ENCODE peak calls at places on chromosomes 5 and 9, in four cellular contexts. One of them, this sample, is unnamed.

GRCh38 chr5:78958672-78959410 is 26.3 kb downstream of the ARSB start:
- DNase-seq in body of pancreas: no peak
- DNase-seq in cardiac muscle cell: no peak
- DNase-seq in Peyer's patch: no peak
- DNase-seq in this sample: peak; percentile 13

GRCh38 chr5:30040483-30041116 is 1152.9 kb upstream of the CDH6 start:
- DNase-seq in body of pancreas: peak; percentile 21
- DNase-seq in cardiac muscle cell: peak; percentile 76
- DNase-seq in Peyer's patch: no peak
- DNase-seq in this sample: peak; percentile 65

GRCh38 chr9:135819905-135820304 is 87.4 kb downstream of the CAMSAP1 start:
- DNase-seq in body of pancreas: no peak
- DNase-seq in cardiac muscle cell: no peak
- DNase-seq in Peyer's patch: no peak
- DNase-seq in this sample: no peak

GRCh38 chr9:120711841-120712538 is 2.3 kb downstream of the MEGF9 start:
- DNase-seq in body of pancreas: no peak
- DNase-seq in cardiac muscle cell: no peak
- DNase-seq in Peyer's patch: no peak
- DNase-seq in this sample: no peak

GRCh38 chr9:130938652-130939404 is at the start of gene FIBCD1:
- DNase-seq in body of pancreas: no peak
- DNase-seq in cardiac muscle cell: peak; percentile 38
- DNase-seq in Peyer's patch: peak; percentile 52
- DNase-seq in this sample: no peak

GRCh38 chr9:115615821-115616665 is 498.1 kb upstream of the TNC start:
- DNase-seq in body of pancreas: no peak
- DNase-seq in cardiac muscle cell: peak; percentile 50
- DNase-seq in Peyer's patch: no peak
- DNase-seq in this sample: peak; percentile 4

GRCh38 chr5:151905639-151906038 is 19.0 kb downstream of the GLRA1 start:
- DNase-seq in body of pancreas: no peak
- DNase-seq in cardiac muscle cell: no peak
- DNase-seq in Peyer's patch: no peak
- DNase-seq in this sample: no peak

GRCh38 chr5:6202615-6203365 is 175.6 kb downstream of the MED10 start:
- DNase-seq in body of pancreas: no peak
- DNase-seq in cardiac muscle cell: no peak
- DNase-seq in Peyer's patch: no peak
- DNase-seq in this sample: no peak

GRCh38 chr9:100819980-100820379 is 208.5 kb upstream of the PLPPR1 start:
- DNase-seq in body of pancreas: no peak
- DNase-seq in cardiac muscle cell: no peak
- DNase-seq in Peyer's patch: no peak
- DNase-seq in this sample: no peak

GRCh38 chr5:158727771-158728311 is 371.9 kb downstream of the EBF1 start:
- DNase-seq in body of pancreas: peak; percentile 15
- DNase-seq in cardiac muscle cell: peak; percentile 26
- DNase-seq in Peyer's patch: no peak
- DNase-seq in this sample: no peak

GRCh38 chr5:137054792-137055191 is 444.3 kb downstream of the SPOCK1 start:
- DNase-seq in body of pancreas: no peak
- DNase-seq in cardiac muscle cell: no peak
- DNase-seq in Peyer's patch: no peak
- DNase-seq in this sample: no peak

GRCh38 chr5:137056676-137057075 is 442.4 kb downstream of the SPOCK1 start:
- DNase-seq in body of pancreas: no peak
- DNase-seq in cardiac muscle cell: no peak
- DNase-seq in Peyer's patch: no peak
- DNase-seq in this sample: no peak

GRCh38 chr5:137054335-137054734 is 444.8 kb downstream of the SPOCK1 start:
- DNase-seq in body of pancreas: no peak
- DNase-seq in cardiac muscle cell: no peak
- DNase-seq in Peyer's patch: no peak
- DNase-seq in this sample: no peak

GRCh38 chr5:137055271-137055872 is 443.8 kb downstream of the SPOCK1 start:
- DNase-seq in body of pancreas: no peak
- DNase-seq in cardiac muscle cell: peak; percentile 21
- DNase-seq in Peyer's patch: no peak
- DNase-seq in this sample: no peak

GRCh38 chr5:137051165-137051564 is 448.0 kb downstream of the SPOCK1 start:
- DNase-seq in body of pancreas: no peak
- DNase-seq in cardiac muscle cell: no peak
- DNase-seq in Peyer's patch: no peak
- DNase-seq in this sample: no peak
- TF ChIP-seq CTCF in body of pancreas: no peak
- TF ChIP-seq CTCF in cardiac muscle cell: peak; percentile 28
- TF ChIP-seq CTCF in Peyer's patch: no peak
- TF ChIP-seq CTCF in this sample: peak; percentile 63

GRCh38 chr5:135934939-135935338 is 19.8 kb downstream of the LECT2 start:
- DNase-seq in body of pancreas: no peak
- DNase-seq in cardiac muscle cell: peak; percentile 52
- DNase-seq in Peyer's patch: no peak
- DNase-seq in this sample: no peak

GRCh38 chr5:135930949-135931295 is 23.9 kb downstream of the LECT2 start:
- DNase-seq in body of pancreas: no peak
- DNase-seq in cardiac muscle cell: no peak
- DNase-seq in Peyer's patch: no peak
- DNase-seq in this sample: no peak

DNA sequence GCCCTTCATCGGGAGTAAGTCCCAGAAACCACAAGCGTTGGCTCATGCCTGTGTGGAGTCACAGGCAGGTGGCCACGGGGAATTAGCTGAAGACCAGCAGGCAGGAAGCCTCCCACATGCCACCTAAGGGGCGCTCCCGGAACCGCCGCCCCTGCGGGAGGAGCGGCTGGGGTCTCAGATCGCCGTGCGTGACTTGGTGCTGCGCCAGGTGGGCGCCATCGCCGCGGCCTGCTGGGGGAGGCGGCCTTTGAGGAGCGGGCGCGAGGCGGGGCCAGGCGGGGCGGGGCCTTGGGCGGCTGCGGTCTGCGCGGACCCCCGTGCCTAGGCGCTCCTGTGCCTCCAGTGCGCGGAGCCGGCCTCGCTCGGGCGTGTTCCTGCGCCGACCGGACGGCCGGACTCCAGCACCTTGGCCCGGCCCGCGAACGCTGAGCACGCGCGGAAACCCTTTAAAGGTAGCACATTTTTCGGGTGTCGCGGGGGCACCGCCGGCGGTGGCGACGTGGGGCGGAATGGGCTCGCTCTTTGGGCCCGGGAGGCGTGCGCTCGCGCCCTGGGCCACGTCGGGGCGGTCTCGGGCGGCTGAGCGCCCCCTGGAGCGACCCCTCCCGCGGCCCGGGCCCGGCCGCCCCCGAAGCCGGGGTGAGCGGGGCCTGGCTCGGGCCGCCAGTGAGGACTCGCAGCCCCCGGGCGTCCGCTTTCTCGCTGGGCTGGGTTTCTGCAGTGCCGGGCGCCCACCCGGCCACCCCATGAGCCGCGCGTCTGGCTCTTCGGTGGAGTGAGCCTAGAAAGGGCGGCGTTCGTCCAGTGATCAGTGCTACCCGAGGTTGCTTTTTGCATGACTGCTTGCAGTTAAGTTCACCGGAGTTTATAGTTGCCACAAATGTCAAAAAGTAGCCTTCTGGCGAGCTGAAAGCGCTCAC is 24.5 kb downstream of the LECT2 start:
- DNase-seq in body of pancreas: no peak
- DNase-seq in cardiac muscle cell: no peak
- DNase-seq in Peyer's patch: no peak
- DNase-seq in this sample: no peak
- H3K4me3 ChIP-seq in body of pancreas: no peak overlapping the region
- H3K4me3 ChIP-seq in cardiac muscle cell: peak overlapping the region; percentile 2
- H3K4me3 ChIP-seq in Peyer's patch: peak overlapping the region; percentile 50
- H3K4me3 ChIP-seq in this sample: no peak overlapping the region

GRCh38 chr5:75667586-75667985 is 49.7 kb downstream of the POC5 start:
- DNase-seq in body of pancreas: no peak
- DNase-seq in cardiac muscle cell: peak; percentile 14
- DNase-seq in Peyer's patch: no peak
- DNase-seq in this sample: no peak

GRCh38 chr5:75664933-75665332 is 52.3 kb downstream of the POC5 start:
- DNase-seq in body of pancreas: no peak
- DNase-seq in cardiac muscle cell: no peak
- DNase-seq in Peyer's patch: no peak
- DNase-seq in this sample: no peak

GRCh38 chr5:75668988-75669760 is 48.1 kb downstream of the POC5 start:
- DNase-seq in body of pancreas: peak; percentile 55
- DNase-seq in cardiac muscle cell: peak; percentile 40
- DNase-seq in Peyer's patch: peak; percentile 73
- DNase-seq in this sample: no peak

GRCh38 chr5:75668348-75668895 is 48.8 kb downstream of the POC5 start:
- DNase-seq in body of pancreas: no peak
- DNase-seq in cardiac muscle cell: no peak
- DNase-seq in Peyer's patch: no peak
- DNase-seq in this sample: no peak

GRCh38 chr5:75666801-75667200 is 50.4 kb downstream of the POC5 start:
- DNase-seq in body of pancreas: no peak
- DNase-seq in cardiac muscle cell: no peak
- DNase-seq in Peyer's patch: no peak
- DNase-seq in this sample: no peak
- TF ChIP-seq CTCF in body of pancreas: no peak
- TF ChIP-seq CTCF in cardiac muscle cell: no peak
- TF ChIP-seq CTCF in Peyer's patch: no peak
- TF ChIP-seq CTCF in this sample: peak; percentile 13

GRCh38 chr5:40841068-40841805 is at the start of gene CARD6:
- DNase-seq in body of pancreas: no peak
- DNase-seq in cardiac muscle cell: peak; percentile 62
- DNase-seq in Peyer's patch: no peak
- DNase-seq in this sample: no peak
- H3K4me3 ChIP-seq in body of pancreas: no peak within 1 kb of the TSS
- H3K4me3 ChIP-seq in cardiac muscle cell: no peak within 1 kb of the TSS
- H3K4me3 ChIP-seq in Peyer's patch: peak within 1 kb of the TSS; percentile 57
- H3K4me3 ChIP-seq in this sample: no peak within 1 kb of the TSS

GRCh38 chr5:53035868-53036381 is 46.8 kb downstream of the ITGA2 start:
- DNase-seq in body of pancreas: no peak
- DNase-seq in cardiac muscle cell: no peak
- DNase-seq in Peyer's patch: no peak
- DNase-seq in this sample: no peak
- TF ChIP-seq CTCF in body of pancreas: no peak
- TF ChIP-seq CTCF in cardiac muscle cell: peak; percentile 41
- TF ChIP-seq CTCF in Peyer's patch: no peak
- TF ChIP-seq CTCF in this sample: peak; percentile 30

GRCh38 chr5:154765396-154765925 is 10.3 kb downstream of the LARP1 start:
- DNase-seq in body of pancreas: no peak
- DNase-seq in cardiac muscle cell: no peak
- DNase-seq in Peyer's patch: no peak
- DNase-seq in this sample: no peak

GRCh38 chr5:154764967-154765366 is 9.8 kb downstream of the LARP1 start:
- DNase-seq in body of pancreas: no peak
- DNase-seq in cardiac muscle cell: no peak
- DNase-seq in Peyer's patch: no peak
- DNase-seq in this sample: no peak

GRCh38 chr5:154767537-154767936 is 12.4 kb downstream of the LARP1 start:
- DNase-seq in body of pancreas: no peak
- DNase-seq in cardiac muscle cell: no peak
- DNase-seq in Peyer's patch: no peak
- DNase-seq in this sample: no peak

GRCh38 chr5:154768207-154768606 is 13.0 kb downstream of the LARP1 start:
- DNase-seq in body of pancreas: no peak
- DNase-seq in cardiac muscle cell: no peak
- DNase-seq in Peyer's patch: no peak
- DNase-seq in this sample: no peak

DNA sequence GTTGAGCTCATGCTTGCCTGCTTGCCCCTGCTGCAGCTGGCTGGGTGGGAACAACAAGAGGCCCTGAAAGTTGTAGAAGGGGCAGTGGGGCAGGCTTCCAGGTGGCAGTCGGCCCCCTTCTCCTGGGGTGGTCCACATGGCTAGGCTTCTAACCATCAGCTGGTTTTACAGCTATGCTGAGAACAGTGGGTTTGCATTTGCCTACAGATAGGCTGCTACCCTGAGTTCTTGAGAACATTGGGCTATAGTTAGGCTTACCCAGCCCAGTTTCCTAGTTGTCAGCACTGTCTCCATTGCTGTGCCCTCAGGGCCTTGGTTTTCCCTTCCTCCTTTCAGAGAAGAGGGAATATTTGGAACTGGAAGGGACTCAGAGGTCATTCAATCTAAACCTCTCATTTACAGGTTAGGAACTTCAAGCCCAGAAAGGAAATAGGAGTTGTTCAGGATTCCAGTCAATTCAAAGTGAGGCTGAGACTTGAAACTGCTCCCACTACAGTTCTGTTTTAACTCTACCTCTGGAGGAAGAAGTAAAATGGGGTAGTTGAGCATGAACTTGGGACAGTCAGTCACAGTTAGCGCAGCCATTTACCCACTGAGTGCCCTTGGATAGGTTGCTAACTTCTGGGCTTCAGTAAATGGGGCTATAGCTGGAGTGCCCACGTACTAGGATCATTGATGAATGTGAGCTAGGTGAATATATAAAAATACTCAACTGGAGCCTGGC is 11.5 kb downstream of the LARP1 start:
- DNase-seq in body of pancreas: no peak
- DNase-seq in cardiac muscle cell: no peak
- DNase-seq in Peyer's patch: no peak
- DNase-seq in this sample: no peak
- H3K4me3 ChIP-seq in body of pancreas: no peak overlapping the region
- H3K4me3 ChIP-seq in cardiac muscle cell: no peak overlapping the region
- H3K4me3 ChIP-seq in Peyer's patch: no peak overlapping the region
- H3K4me3 ChIP-seq in this sample: no peak overlapping the region